ENCODE peak calls at places on chromosomes 12 and 14, in eight cellular contexts. R is AG09319, W is AG09309, M is NCI-H1105, B is KBM-7, X is tibial nerve, G is C1 segment of cervical spinal cord, U is GM20000. D is an unnamed sample.

GRCh38 chr14:95291859-95292542 is 27.7 kb downstream of the CLMN start:
- DNase-seq in B (no peak), U (no peak), W (no peak), M (peak), R (no peak), X (peak), G (no peak), D (peak)

GRCh38 chr12:117168976-117169375 is 21.3 kb downstream of the FBXO21 start:
- DNase-seq in B (no peak), X (no peak), M (no peak), R (no peak), U (no peak), W (no peak), G (no peak), D (no peak)

GRCh38 chr12:54038760-54039414 is 6.0 kb downstream of the HOXC5 start:
- DNase-seq in G (no peak), W (no peak), M (no peak), X (peak), U (no peak), B (no peak), R (no peak), D (no peak)

GRCh38 chr12:25714219-25714984 is 161.3 kb upstream of the LMNTD1 start:
- DNase-seq in G (no peak), R (no peak), B (no peak), W (no peak), U (no peak), M (no peak), X (no peak), D (no peak)

GRCh38 chr14:87332001-87332400 is 661.0 kb downstream of the GALC start:
- DNase-seq in R (no peak), M (no peak), W (no peak), X (no peak), G (no peak), B (no peak), U (no peak), D (no peak)

GRCh38 chr14:22551597-22551982 is 37.4 kb downstream of the DAD1 start:
- DNase-seq in M (no peak), W (no peak), G (no peak), X (no peak), U (no peak), R (no peak), B (peak), D (no peak)

GRCh38 chr14:75127903-75128595 is 1.2 kb upstream of the NEK9 start:
- DNase-seq in B (no peak), R (no peak), G (no peak), U (no peak), X (no peak), M (no peak), W (no peak), D (no peak)

GRCh38 chr14:101191882-101192660 is 288.5 kb upstream of the RTL1 start:
- DNase-seq in G (no peak), W (no peak), M (no peak), B (no peak), U (no peak), X (no peak), R (no peak), D (no peak)

D was measured in NCI-H345.